ENCODE peak calls at places on chromosomes 4 and X, in seven cellular contexts. Y, O, D, G, B, H and A are unnamed samples.

GRCh38 chr4:147492761-147493160 is 11.9 kb downstream of the EDNRA start:
- DNase-seq in Y (no peak), O (peak), D (no peak), G (no peak), B (peak), H (no peak), A (no peak)

GRCh38 chrX:136086521-136086920 is 60.8 kb upstream of the FHL1 start:
- DNase-seq in Y (no peak), O (peak), D (no peak), G (no peak), B (peak), H (no peak), A (no peak)

GRCh38 chr4:38870098-38870850 is 2.7 kb downstream of the FAM114A1 start:
- DNase-seq in Y (no peak), O (no peak), D (no peak), G (no peak), B (no peak), H (no peak), A (no peak)

GRCh38 chrX:55742649-55743048 is 25.1 kb downstream of the RRAGB start:
- DNase-seq in Y (no peak), O (no peak), D (no peak), G (no peak), B (no peak), H (no peak), A (no peak)

GRCh38 chr4:169188204-169188603 is 82.6 kb downstream of the SH3RF1 start:
- DNase-seq in Y (no peak), O (no peak), D (no peak), G (no peak), B (no peak), H (no peak), A (no peak)

GRCh38 chr4:23717528-23718248 is 172.2 kb downstream of the PPARGC1A start:
- DNase-seq in Y (no peak), O (peak), D (no peak), G (no peak), B (peak), H (peak), A (peak)

GRCh38 chrX:68443155-68443868 is 10.0 kb upstream of the OPHN1 start:
- DNase-seq in Y (no peak), O (peak), D (no peak), G (no peak), B (peak), H (no peak), A (peak)

GRCh38 chr4:123250843-123251242 is 145.8 kb upstream of the SPRY1 start:
- DNase-seq in Y (no peak), O (peak), D (no peak), G (no peak), B (peak), H (no peak), A (no peak)

GRCh38 chr4:76420311-76420710 is 630 bp downstream of the CCDC158 start:
- DNase-seq in Y (no peak), O (no peak), D (no peak), G (no peak), B (no peak), H (no peak), A (no peak)

GRCh38 chr4:170026253-170026991 is at the start of gene MFAP3L:
- DNase-seq in Y (peak), O (peak), D (peak), G (peak), B (peak), H (peak), A (peak)

GRCh38 chr4:89994176-89994873 is 99.7 kb downstream of the MMRN1 start:
- DNase-seq in Y (no peak), O (no peak), D (no peak), G (no peak), B (no peak), H (no peak), A (no peak)

GRCh38 chrX:38260231-38260630 is 39.6 kb upstream of the SRPX start:
- DNase-seq in Y (peak), O (peak), D (peak), G (no peak), B (peak), H (peak), A (peak)

GRCh38 chr4:5021546-5021945 is 2.3 kb upstream of the CYTL1 start:
- DNase-seq in Y (no peak), O (no peak), D (no peak), G (no peak), B (no peak), H (no peak), A (no peak)

GRCh38 chrX:156004740-156005139 is 7.2 kb downstream of the IL9R start:
- DNase-seq in Y (no peak), O (no peak), D (no peak), G (no peak), B (no peak), H (no peak), A (no peak)

GRCh38 chr4:120754590-120754989 is 167.9 kb downstream of the PRDM5 start:
- DNase-seq in Y (no peak), O (no peak), D (no peak), G (no peak), B (no peak), H (no peak), A (no peak)

GRCh38 chr4:8128096-8128856 is 30.3 kb downstream of the ABLIM2 start:
- DNase-seq in Y (no peak), O (no peak), D (peak), G (no peak), B (no peak), H (no peak), A (no peak)

GRCh38 chr4:41360911-41361830 is 104.4 kb downstream of the UCHL1 start:
- DNase-seq in Y (no peak), O (peak), D (peak), G (peak), B (peak), H (peak), A (peak)

GRCh38 chrX:46628406-46629371 is 55.1 kb downstream of the CHST7 start:
- DNase-seq in Y (no peak), O (peak), D (no peak), G (peak), B (peak), H (no peak), A (peak)

GRCh38 chr4:144955104-144955503 is 142.9 kb downstream of the ANAPC10 start:
- DNase-seq in Y (no peak), O (no peak), D (no peak), G (no peak), B (peak), H (no peak), A (no peak)

GRCh38 chrX:1137531-1137930 is 74.9 kb downstream of the CRLF2 start:
- DNase-seq in Y (no peak), O (no peak), D (no peak), G (no peak), B (no peak), H (no peak), A (no peak)

GRCh38 chrX:80354966-80355465 is 65.2 kb upstream of the TENT5D start:
- DNase-seq in Y (no peak), O (no peak), D (no peak), G (no peak), B (no peak), H (no peak), A (no peak)

GRCh38 chrX:107775000-107775733 is 420 bp downstream of the TSC22D3 start:
- DNase-seq in Y (no peak), O (no peak), D (no peak), G (no peak), B (no peak), H (no peak), A (no peak)

GRCh38 chr4:172095161-172095560 is 282.0 kb downstream of the GALNTL6 start:
- DNase-seq in Y (no peak), O (no peak), D (no peak), G (no peak), B (no peak), H (no peak), A (no peak)

GRCh38 chr4:40976343-40976742 is 226.6 kb downstream of the NSUN7 start:
- DNase-seq in Y (peak), O (peak), D (peak), G (no peak), B (peak), H (peak), A (peak)

GRCh38 chr4:95061220-95061619 is 303.5 kb downstream of the BMPR1B start:
- DNase-seq in Y (no peak), O (peak), D (no peak), G (no peak), B (peak), H (no peak), A (no peak)

GRCh38 chrX:36898301-36898700 is 109.9 kb upstream of the FAM47C start:
- DNase-seq in Y (no peak), O (no peak), D (no peak), G (no peak), B (peak), H (no peak), A (peak)

GRCh38 chr4:110184124-110184790 is 14.2 kb downstream of the ELOVL6 start:
- DNase-seq in Y (no peak), O (peak), D (no peak), G (no peak), B (peak), H (peak), A (peak)

GRCh38 chrX:5458300-5458699 is 770.4 kb downstream of the NLGN4X start:
- DNase-seq in Y (no peak), O (no peak), D (no peak), G (no peak), B (peak), H (no peak), A (peak)

GRCh38 chrX:43559643-43560042 is 96.5 kb upstream of the MAOA start:
- DNase-seq in Y (peak), O (peak), D (peak), G (peak), B (peak), H (peak), A (peak)

GRCh38 chr4:78767350-78767749 is 8.8 kb upstream of the BMP2K start:
- DNase-seq in Y (no peak), O (no peak), D (no peak), G (no peak), B (no peak), H (no peak), A (no peak)

GRCh38 chr4:73709461-73710033 is 30.8 kb upstream of the CXCL8 start:
- DNase-seq in Y (no peak), O (no peak), D (no peak), G (no peak), B (no peak), H (no peak), A (peak)

GRCh38 chr4:8378776-8379175 is 61.7 kb downstream of the ACOX3 start:
- DNase-seq in Y (no peak), O (no peak), D (no peak), G (peak), B (no peak), H (no peak), A (no peak)

GRCh38 chr4:12486995-12487394 is 997.1 kb downstream of the RAB28 start:
- DNase-seq in Y (no peak), O (no peak), D (no peak), G (no peak), B (no peak), H (no peak), A (no peak)

GRCh38 chrX:27085346-27085745 is 377.8 kb downstream of the PPP4R3C start:
- DNase-seq in Y (no peak), O (no peak), D (no peak), G (no peak), B (peak), H (no peak), A (no peak)

GRCh38 chrX:131901581-131901980 is 121.5 kb upstream of the STK26 start:
- DNase-seq in Y (no peak), O (no peak), D (no peak), G (no peak), B (no peak), H (no peak), A (no peak)

GRCh38 chr4:5787311-5787710 is 76.3 kb downstream of the EVC start:
- DNase-seq in Y (no peak), O (no peak), D (no peak), G (no peak), B (no peak), H (no peak), A (no peak)

GRCh38 chrX:68794486-68794885 is 34.3 kb upstream of the EFNB1 start:
- DNase-seq in Y (no peak), O (no peak), D (no peak), G (no peak), B (no peak), H (no peak), A (no peak)

GRCh38 chr4:157221895-157222763 is 1.6 kb downstream of the GRIA2 start:
- DNase-seq in Y (no peak), O (peak), D (peak), G (no peak), B (peak), H (no peak), A (no peak)